ENCODE peak calls at places on chromosomes 3 and 15, in nine cellular contexts. O is thoracic aorta, Y is dorsolateral prefrontal cortex, A is G401, P is frontal cortex, S is lower leg skin, W is NCI-H1092 treated with DMSO at 0.1 percent for 48 hours, J is HuH-7.5, M is PC-3. B is an unnamed sample.

GRCh38 chr3:176769547-176770190 is 427.6 kb downstream of the TBL1XR1 start:
- DNase-seq in A (no peak), S (no peak), P (no peak), W (no peak), M (no peak), J (no peak), Y (no peak), O (no peak), B (no peak)

GRCh38 chr3:124834723-124835718 is 52.1 kb downstream of the ITGB5 start:
- DNase-seq in Y (no peak), O (no peak), S (peak), A (peak), M (peak), P (peak), J (no peak), W (peak), B (peak)

GRCh38 chr3:124083990-124084389 is 92.1 kb upstream of the ROPN1 start:
- DNase-seq in S (no peak), W (peak), M (no peak), O (no peak), J (no peak), A (no peak), Y (no peak), P (no peak), B (no peak)

GRCh38 chr15:37109952-37110630 is 9.7 kb upstream of the MEIS2 start:
- DNase-seq in P (no peak), M (no peak), O (no peak), S (no peak), W (no peak), J (no peak), Y (no peak), A (peak), B (no peak)

GRCh38 chr3:154559623-154560022 is 129.6 kb upstream of the GPR149 start:
- DNase-seq in P (no peak), J (no peak), M (no peak), A (no peak), Y (no peak), W (no peak), O (no peak), S (no peak), B (no peak)

GRCh38 chr15:67717776-67718175 is 107.5 kb upstream of the SKOR1 start:
- DNase-seq in P (no peak), S (no peak), Y (no peak), W (no peak), A (no peak), O (no peak), M (no peak), J (no peak), B (no peak)

GRCh38 chr3:100263583-100263982 is 2.8 kb downstream of the TBC1D23 start:
- DNase-seq in M (no peak), Y (no peak), W (no peak), J (no peak), P (no peak), A (no peak), S (no peak), O (no peak), B (no peak)

GRCh38 chr15:31488437-31489204 is 162.0 kb downstream of the KLF13 start:
- DNase-seq in M (peak), Y (peak), J (peak), W (peak), A (peak), P (peak), S (peak), O (peak), B (peak)

GRCh38 chr15:66877558-66878285 is 175.7 kb downstream of the SMAD6 start:
- DNase-seq in A (no peak), S (no peak), Y (no peak), P (no peak), M (no peak), J (no peak), W (no peak), O (no peak), B (no peak)

GRCh38 chr15:101657968-101658784 is 6.0 kb upstream of the TM2D3 start:
- DNase-seq in A (no peak), M (no peak), P (no peak), S (no peak), W (peak), O (no peak), J (no peak), Y (no peak), B (peak)

GRCh38 chr3:140630366-140630765 is 47.5 kb upstream of the TRIM42 start:
- DNase-seq in S (no peak), O (no peak), P (no peak), M (peak), W (no peak), J (no peak), Y (no peak), A (no peak), B (no peak)

GRCh38 chr3:23325466-23326065 is 122.4 kb downstream of the UBE2E2 start:
- DNase-seq in J (no peak), W (no peak), M (peak), A (no peak), P (no peak), O (no peak), S (no peak), Y (no peak), B (peak)

GRCh38 chr15:87498545-87498944 is 758.0 kb downstream of the NTRK3 start:
- DNase-seq in P (no peak), W (no peak), Y (no peak), M (peak), O (no peak), A (peak), S (no peak), J (no peak), B (peak)

GRCh38 chr3:14235003-14235876 is 56.6 kb downstream of the LSM3 start:
- DNase-seq in S (no peak), Y (no peak), O (no peak), J (no peak), W (no peak), M (peak), A (no peak), P (no peak), B (peak)

GRCh38 chr3:134294302-134294925 is 43.8 kb upstream of the RYK start:
- DNase-seq in O (no peak), J (no peak), S (no peak), P (no peak), Y (no peak), A (no peak), M (no peak), W (no peak), B (no peak)

GRCh38 chr3:58755153-58755552 is 88.6 kb upstream of the FAM3D start:
- DNase-seq in W (no peak), A (no peak), P (no peak), M (no peak), Y (no peak), J (no peak), O (no peak), S (no peak), B (no peak)

GRCh38 chr3:48595075-48595525 is at the start of gene COL7A1:
- DNase-seq in M (no peak), S (no peak), W (no peak), Y (no peak), O (no peak), A (no peak), P (peak), J (no peak), B (no peak)

GRCh38 chr3:172098698-172099494 is 59.5 kb downstream of the FNDC3B start:
- DNase-seq in A (no peak), W (peak), J (no peak), O (no peak), Y (no peak), P (no peak), S (no peak), M (no peak), B (no peak)

GRCh38 chr3:71542548-71543370 is 40.8 kb downstream of the FOXP1 start:
- DNase-seq in O (peak), S (peak), J (no peak), W (no peak), M (peak), Y (peak), A (peak), P (peak), B (no peak)

GRCh38 chr3:16140116-16140893 is 34.2 kb upstream of the GALNT15 start:
- DNase-seq in A (no peak), Y (no peak), O (peak), J (no peak), M (peak), S (peak), P (no peak), W (no peak), B (peak)

GRCh38 chr3:126083511-126083912 is 412 bp downstream of the SLC41A3 start:
- DNase-seq in S (peak), J (peak), P (peak), Y (no peak), W (peak), O (no peak), A (peak), M (peak), B (peak)

GRCh38 chr15:73839699-73840098 is 33.7 kb upstream of the TBC1D21 start:
- DNase-seq in A (no peak), P (no peak), Y (no peak), O (no peak), S (no peak), J (no peak), M (no peak), W (no peak), B (no peak)

GRCh38 chr3:55180936-55181535 is 253.2 kb upstream of the LRTM1 start:
- DNase-seq in A (peak), M (peak), W (peak), O (no peak), S (no peak), J (no peak), Y (no peak), P (peak), B (peak)

GRCh38 chr3:180594631-180595348 is 7.2 kb upstream of the TTC14 start:
- DNase-seq in P (peak), S (no peak), W (peak), J (no peak), O (no peak), M (peak), Y (no peak), A (peak), B (peak)

GRCh38 chr3:45545476-45545875 is 49.1 kb upstream of the LIMD1 start:
- DNase-seq in A (peak), M (peak), P (no peak), S (no peak), Y (peak), O (peak), W (no peak), J (no peak), B (peak)

GRCh38 chr3:87489892-87490291 is 213.5 kb upstream of the POU1F1 start:
- DNase-seq in M (no peak), A (no peak), W (no peak), O (no peak), P (no peak), Y (no peak), J (no peak), S (no peak), B (no peak)

GRCh38 chr15:87038404-87038803 is 958.7 kb downstream of the AGBL1 start:
- DNase-seq in P (no peak), W (no peak), S (no peak), Y (no peak), A (no peak), J (no peak), M (no peak), O (no peak), B (no peak)

GRCh38 chr3:129226374-129226773 is 23.0 kb upstream of the COPG1 start:
- DNase-seq in Y (peak), A (peak), P (no peak), J (no peak), W (no peak), O (peak), M (peak), S (peak), B (peak)

GRCh38 chr15:42123546-42123945 is 29.2 kb upstream of the PLA2G4D start:
- DNase-seq in Y (no peak), M (no peak), S (no peak), O (no peak), P (no peak), W (no peak), A (no peak), J (no peak), B (no peak)

GRCh38 chr3:36944012-36944640 is 728 bp downstream of the TRANK1 start:
- DNase-seq in W (peak), S (peak), Y (peak), J (peak), O (peak), A (peak), M (peak), P (peak), B (peak)

GRCh38 chr15:60379466-60380274 is 18.1 kb downstream of the ANXA2 start:
- DNase-seq in W (no peak), M (peak), P (no peak), A (no peak), O (no peak), J (peak), S (no peak), Y (no peak), B (peak)

GRCh38 chr3:63892773-63893352 is 19.3 kb downstream of the SCAANT1 start:
- DNase-seq in J (no peak), O (no peak), M (no peak), A (no peak), P (no peak), S (no peak), Y (no peak), W (no peak), B (no peak)

GRCh38 chr3:177781686-177782161 is 584.4 kb upstream of the TBL1XR1 start:
- DNase-seq in J (no peak), A (peak), M (no peak), S (peak), O (no peak), P (no peak), Y (peak), W (no peak), B (no peak)

GRCh38 chr3:119529883-119530282 is 29.5 kb downstream of the CD80 start:
- DNase-seq in P (no peak), A (no peak), M (no peak), O (no peak), S (no peak), W (no peak), J (no peak), Y (no peak), B (peak)

GRCh38 chr3:54447427-54447826 is 325.1 kb downstream of the CACNA2D3 start:
- DNase-seq in S (no peak), M (no peak), J (no peak), P (no peak), W (no peak), A (no peak), O (no peak), Y (no peak), B (no peak)

GRCh38 chr3:14598143-14598569 is 53.4 kb upstream of the CCDC174 start:
- DNase-seq in J (peak), O (no peak), S (no peak), Y (peak), A (no peak), P (peak), W (peak), M (peak), B (peak)

GRCh38 chr3:150268426-150269321 is 139.4 kb upstream of the TSC22D2 start:
- DNase-seq in S (no peak), J (peak), O (no peak), P (no peak), A (no peak), M (peak), W (no peak), Y (no peak), B (peak)

B was measured in kidney tubule cell.